ENCODE peak calls at places on chromosomes 5 and 9, in five cellular contexts. A is colonic mucosa, J is NB4, O is fibroblast of lung, G is upper lobe of right lung. S is an unnamed sample.

GRCh38 chr5:176744584-176744965 is 65.8 kb upstream of the UNC5A start:
- DNase-seq in J (no peak), O (no peak), A (peak; percentile 9), G (peak; percentile 19), S (peak; percentile 10)

GRCh38 chr5:96876292-96876850 is at the start of gene ERAP2:
- DNase-seq in A (peak; percentile 40), J (peak; percentile 68), O (peak; percentile 63), G (no peak), S (peak; percentile 48)

GRCh38 chr9:120610975-120611689 is 31.2 kb upstream of the CDK5RAP2 start:
- DNase-seq in G (no peak), J (peak; percentile 19), O (no peak), A (no peak), S (peak; percentile 17)

GRCh38 chr5:154595662-154596061 is 117.6 kb upstream of the HAND1 start:
- DNase-seq in G (no peak), J (no peak), O (no peak), A (no peak), S (no peak)

GRCh38 chr9:95181845-95182244 is 135.7 kb downstream of the FANCC start:
- DNase-seq in O (peak; percentile 63), J (no peak), G (no peak), A (no peak), S (no peak)

GRCh38 chr9:136512651-136513066 is 29.8 kb upstream of the SEC16A start:
- DNase-seq in A (peak; percentile 57), G (no peak), J (no peak), O (no peak), S (peak; percentile 29)

GRCh38 chr9:136116360-136117098 is 2.1 kb downstream of the TMEM250 start:
- DNase-seq in O (no peak), G (no peak), J (no peak), A (no peak), S (no peak)

GRCh38 chr5:83375049-83375710 is 96.4 kb upstream of the VCAN start:
- DNase-seq in J (no peak), G (no peak), A (no peak), O (peak; percentile 36), S (peak; percentile 50)

GRCh38 chr9:1454211-1454979 is 404.2 kb downstream of the DMRT2 start:
- DNase-seq in J (no peak), A (no peak), G (no peak), O (no peak), S (no peak)

GRCh38 chr9:77215874-77216273 is 38.5 kb downstream of the VPS13A start:
- DNase-seq in O (peak; percentile 8), G (no peak), J (peak; percentile 14), A (no peak), S (peak; percentile 25)

GRCh38 chr5:132209901-132210545 is 17.6 kb downstream of the P4HA2 start:
- DNase-seq in G (no peak), J (no peak), A (no peak), O (no peak), S (no peak)

GRCh38 chr9:126489604-126490593 is 123.8 kb upstream of the LMX1B start:
- DNase-seq in G (no peak), A (no peak), O (no peak), J (peak; percentile 49), S (no peak)

GRCh38 chr9:89522261-89522978 is 24.5 kb upstream of the SEMA4D start:
- DNase-seq in O (no peak), J (peak; percentile 97), A (peak; percentile 43), G (no peak), S (no peak)

GRCh38 chr9:89822996-89823395 is 218.2 kb downstream of the GADD45G start:
- DNase-seq in O (no peak), J (no peak), A (no peak), G (no peak), S (no peak)

GRCh38 chr9:91012933-91013841 is 211.6 kb downstream of the SYK start:
- DNase-seq in A (no peak), O (no peak), G (no peak), J (no peak), S (no peak)

GRCh38 chr9:78218890-78219289 is 17.0 kb upstream of the CEP78 start:
- DNase-seq in G (no peak), J (no peak), O (no peak), A (no peak), S (no peak)

GRCh38 chr5:168850683-168851082 is 271.5 kb upstream of the PANK3 start:
- DNase-seq in J (no peak), A (no peak), G (no peak), O (no peak), S (no peak)

GRCh38 chr9:1761807-1762206 is 253.3 kb upstream of the SMARCA2 start:
- DNase-seq in O (no peak), A (no peak), J (no peak), G (no peak), S (no peak)

GRCh38 chr5:112012112-112012511 is 255.1 kb upstream of the NREP start:
- DNase-seq in G (no peak), O (peak; percentile 59), A (no peak), J (no peak), S (peak; percentile 72)

GRCh38 chr5:131589510-131590348 is 45.3 kb downstream of the RAPGEF6 start:
- DNase-seq in G (no peak), J (peak; percentile 71), A (peak; percentile 38), O (peak; percentile 61), S (peak; percentile 71)

GRCh38 chr5:132387649-132388117 is 18.2 kb downstream of the SLC22A5 start:
- DNase-seq in G (no peak), O (peak; percentile 100), A (peak; percentile 86), J (peak; percentile 37), S (peak; percentile 98)

GRCh38 chr5:54388811-54389210 is 66.7 kb upstream of the HSPB3 start:
- DNase-seq in A (no peak), O (no peak), G (no peak), J (no peak), S (no peak)

GRCh38 chr9:33818832-33819500 is 2.0 kb downstream of the UBE2R2 start:
- DNase-seq in J (no peak), A (no peak), G (no peak), O (peak; percentile 63), S (peak; percentile 67)

GRCh38 chr9:113886003-113886324 is 9.9 kb downstream of the ZNF618 start:
- DNase-seq in J (no peak), O (peak; percentile 43), A (no peak), G (no peak), S (peak; percentile 41)
- H3K4me3 ChIP-seq in J (no peak overlapping the region), O (peak overlapping the region; percentile 48), A (no peak overlapping the region), G (peak overlapping the region; percentile 42), S (peak overlapping the region; percentile 41)

GRCh38 chr5:94749048-94749447 is 130.6 kb downstream of the SLF1 start:
- DNase-seq in A (no peak), O (no peak), G (no peak), J (peak; percentile 17), S (no peak)
- TF ChIP-seq CTCF in A (no peak), O (no peak), G (no peak), J (no peak), S (no peak)

GRCh38 chr5:180787025-180787424 is 15.6 kb downstream of the MGAT1 start:
- DNase-seq in G (peak; percentile 57), A (no peak), J (no peak), O (no peak), S (no peak)

GRCh38 chr5:180784497-180785097 is 18.0 kb downstream of the MGAT1 start:
- DNase-seq in A (peak; percentile 86), J (peak; percentile 68), G (peak; percentile 84), O (peak; percentile 77), S (peak; percentile 91)

GRCh38 chr5:180785151-180785781 is 17.3 kb downstream of the MGAT1 start:
- DNase-seq in O (peak; percentile 80), G (peak; percentile 66), A (peak; percentile 21), J (no peak), S (peak; percentile 89)

GRCh38 chr5:180786398-180787005 is 16.1 kb downstream of the MGAT1 start:
- DNase-seq in A (peak; percentile 15), G (peak; percentile 52), O (no peak), J (no peak), S (no peak)

GRCh38 chr5:180785794-180786221 is 16.8 kb downstream of the MGAT1 start:
- DNase-seq in G (peak; percentile 66), A (no peak), J (no peak), O (peak; percentile 83), S (peak; percentile 87)
- H3K4me3 ChIP-seq in G (no peak overlapping the region), A (no peak overlapping the region), J (no peak overlapping the region), O (no peak overlapping the region), S (no peak overlapping the region)

DNA sequence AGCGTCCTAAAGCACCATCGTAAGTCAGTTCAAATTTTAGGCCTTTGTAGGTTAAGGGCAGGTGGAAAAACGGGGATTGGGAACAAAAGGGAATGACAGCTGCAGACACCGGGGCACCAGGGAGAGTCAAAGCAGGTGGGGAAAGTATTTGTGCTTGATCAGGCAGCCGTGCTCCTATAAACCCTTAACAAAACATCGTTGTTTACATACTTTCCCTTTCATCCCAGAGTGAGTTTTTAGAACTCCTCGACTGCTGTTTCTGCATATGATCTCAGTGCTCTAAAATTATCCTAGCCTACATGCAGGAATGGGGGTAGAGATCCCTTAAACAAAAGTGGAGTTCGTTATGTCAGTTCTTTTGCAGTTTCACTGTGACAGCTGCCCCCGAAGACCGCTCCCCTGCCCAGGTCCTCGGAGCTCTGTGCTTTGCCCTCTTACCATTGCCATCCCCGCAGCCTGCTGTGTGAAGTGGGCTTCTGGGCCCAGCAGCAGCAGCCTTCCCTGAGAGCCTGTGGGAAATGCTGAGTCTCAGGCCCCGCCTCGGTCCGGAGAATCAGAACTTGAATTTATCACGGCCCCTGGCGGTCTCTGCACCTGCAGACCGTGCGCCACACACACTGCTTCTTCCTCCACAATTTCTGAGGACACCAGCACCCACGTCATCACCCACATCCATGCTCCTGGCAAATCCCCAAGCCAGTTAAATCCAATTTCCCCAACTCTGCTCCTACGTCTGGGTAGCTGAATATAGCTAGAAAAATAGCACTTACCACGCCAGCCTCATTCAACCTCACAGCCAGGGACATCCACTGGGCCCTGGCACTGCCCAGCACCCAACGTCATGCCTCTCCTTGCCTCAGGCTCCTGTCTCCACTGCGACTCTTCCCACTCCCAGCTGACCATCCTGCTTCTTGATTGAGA is 86.8 kb downstream of the NSUN2 start:
- DNase-seq in A (peak; percentile 9), G (no peak), J (no peak), O (no peak), S (no peak)
- TF ChIP-seq CTCF in A (no peak), G (no peak), J (no peak), O (no peak), S (no peak)

DNA sequence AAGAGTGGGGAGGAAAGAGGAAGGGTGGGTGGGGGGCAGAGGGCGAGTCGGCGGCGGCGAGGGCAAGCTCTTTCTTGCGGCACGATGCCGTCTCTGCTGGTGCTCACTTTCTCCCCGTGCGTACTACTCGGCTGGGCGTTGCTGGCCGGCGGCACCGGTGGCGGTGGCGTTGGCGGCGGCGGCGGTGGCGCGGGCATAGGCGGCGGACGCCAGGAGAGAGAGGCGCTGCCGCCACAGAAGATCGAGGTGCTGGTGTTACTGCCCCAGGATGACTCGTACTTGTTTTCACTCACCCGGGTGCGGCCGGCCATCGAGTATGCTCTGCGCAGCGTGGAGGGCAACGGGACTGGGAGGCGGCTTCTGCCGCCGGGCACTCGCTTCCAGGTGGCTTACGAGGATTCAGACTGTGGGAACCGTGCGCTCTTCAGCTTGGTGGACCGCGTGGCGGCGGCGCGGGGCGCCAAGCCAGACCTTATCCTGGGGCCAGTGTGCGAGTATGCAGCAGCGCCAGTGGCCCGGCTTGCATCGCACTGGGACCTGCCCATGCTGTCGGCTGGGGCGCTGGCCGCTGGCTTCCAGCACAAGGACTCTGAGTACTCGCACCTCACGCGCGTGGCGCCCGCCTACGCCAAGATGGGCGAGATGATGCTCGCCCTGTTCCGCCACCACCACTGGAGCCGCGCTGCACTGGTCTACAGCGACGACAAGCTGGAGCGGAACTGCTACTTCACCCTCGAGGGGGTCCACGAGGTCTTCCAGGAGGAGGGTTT is 757 bp downstream of the NPR3 start:
- DNase-seq in O (peak; percentile 59), J (no peak), G (no peak), A (no peak), S (peak; percentile 30)
- H3K4me3 ChIP-seq in O (peak overlapping the region; percentile 54), J (no peak overlapping the region), G (peak overlapping the region; percentile 67), A (peak overlapping the region; percentile 58), S (peak overlapping the region; percentile 64)